ENCODE peak calls at places on chromosome 1, in eight cellular contexts. S is MM.1S, R is fibroblast of lung, P is K562, O is IMR-90, Z is neural progenitor cell, A is astrocyte, M is osteoblast. Y is an unnamed sample.

GRCh38 chr1:184060316-184060715 is 8.8 kb downstream of the TSEN15 start:
- DNase-seq in S (no peak), P (no peak), O (peak; percentile 72), Z (no peak), A (peak; percentile 41), M (no peak), R (peak; percentile 57), Y (no peak)

GRCh38 chr1:174996474-174996873 is 3.3 kb upstream of the CACYBP start:
- DNase-seq in S (no peak), M (no peak), R (peak; percentile 64), P (peak; percentile 30), A (peak; percentile 51), Z (no peak), O (peak; percentile 49), Y (peak; percentile 45)

GRCh38 chr1:101238041-101238515 is 1.3 kb downstream of the S1PR1 start:
- DNase-seq in A (no peak), P (no peak), M (no peak), S (no peak), O (no peak), R (no peak), Z (peak; percentile 62), Y (no peak)

GRCh38 chr1:200866521-200866920 is 6.3 kb upstream of the GPR25 start:
- DNase-seq in S (peak; percentile 98), Z (no peak), R (peak; percentile 23), A (peak; percentile 17), P (no peak), O (peak; percentile 47), M (peak; percentile 75), Y (no peak)

GRCh38 chr1:33388989-33389771 is 41.7 kb downstream of the PHC2 start:
- DNase-seq in Z (no peak), O (peak; percentile 58), R (peak; percentile 72), M (peak; percentile 68), S (no peak), A (peak; percentile 68), P (no peak), Y (no peak)

GRCh38 chr1:107623431-107623830 is 341.5 kb downstream of the VAV3 start:
- DNase-seq in S (no peak), Z (no peak), R (no peak), A (no peak), O (no peak), P (no peak), M (no peak), Y (no peak)

GRCh38 chr1:44660176-44660575 is 14.1 kb downstream of the TMEM53 start:
- DNase-seq in A (no peak), P (no peak), O (no peak), Z (no peak), R (no peak), S (no peak), M (peak; percentile 62), Y (no peak)

GRCh38 chr1:233730809-233731208 is 116.9 kb downstream of the KCNK1 start:
- DNase-seq in R (no peak), Z (peak; percentile 32), P (peak; percentile 47), S (no peak), M (no peak), O (no peak), A (no peak), Y (no peak)

GRCh38 chr1:235999259-235999925 is 65.5 kb downstream of the NID1 start:
- DNase-seq in O (peak; percentile 99), R (peak; percentile 98), M (peak; percentile 89), S (no peak), Z (no peak), A (peak; percentile 98), P (peak; percentile 19), Y (peak; percentile 97)

GRCh38 chr1:9201421-9202239 is 32.9 kb upstream of the H6PD start:
- DNase-seq in A (peak; percentile 72), M (peak; percentile 83), R (peak; percentile 74), P (no peak), O (peak; percentile 86), S (no peak), Z (peak; percentile 61), Y (peak; percentile 41)

GRCh38 chr1:219460561-219461511 is 152.1 kb downstream of the ZC3H11B start:
- DNase-seq in S (no peak), M (no peak), Z (no peak), O (peak; percentile 63), A (peak; percentile 9), P (no peak), R (peak; percentile 27), Y (peak; percentile 63)

GRCh38 chr1:174053826-174054225 is 31.7 kb upstream of the RC3H1 start:
- DNase-seq in A (no peak), Z (no peak), S (no peak), O (no peak), R (no peak), M (no peak), P (no peak), Y (no peak)

DNA sequence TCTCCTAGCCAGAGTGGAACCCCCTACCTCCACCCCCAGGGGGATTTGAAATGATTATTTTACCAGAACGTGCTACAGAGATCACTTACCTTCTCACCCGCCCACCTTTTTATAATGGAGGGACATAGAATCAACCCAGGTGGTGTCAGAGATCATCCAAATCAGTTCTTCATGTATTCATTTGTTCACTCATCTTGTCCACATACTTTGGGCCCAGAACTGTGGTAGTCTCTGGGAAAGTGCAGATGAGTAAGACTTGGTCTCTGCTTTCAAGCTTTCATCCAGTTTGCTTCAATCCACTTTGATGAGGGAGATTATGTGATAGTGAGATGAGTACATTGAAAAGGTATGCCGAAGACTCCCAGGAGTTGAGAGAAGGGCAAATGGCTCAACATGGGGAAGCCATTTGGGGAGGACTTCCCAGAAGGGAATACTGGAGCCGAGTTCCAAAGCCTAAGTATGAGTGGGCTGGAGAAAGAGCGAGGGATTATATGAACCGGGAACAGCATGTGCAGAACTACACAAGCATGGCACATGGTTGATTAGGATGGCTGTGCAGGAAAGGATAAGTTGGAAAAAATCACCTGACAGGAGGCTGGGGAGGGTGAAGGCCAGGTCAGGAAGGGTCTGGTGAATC is 1.9 kb downstream of the FGGY start:
- DNase-seq in P (no peak), Z (no peak), O (peak; percentile 62), R (peak; percentile 75), S (no peak), M (peak; percentile 70), A (peak; percentile 66), Y (peak; percentile 24)
- H3K4me2 ChIP-seq in P (no peak overlapping the region), Z (no peak overlapping the region), O (no peak overlapping the region), R (no peak overlapping the region), S (no peak overlapping the region), M (no peak overlapping the region), A (no peak overlapping the region), Y (no peak overlapping the region)

DNA sequence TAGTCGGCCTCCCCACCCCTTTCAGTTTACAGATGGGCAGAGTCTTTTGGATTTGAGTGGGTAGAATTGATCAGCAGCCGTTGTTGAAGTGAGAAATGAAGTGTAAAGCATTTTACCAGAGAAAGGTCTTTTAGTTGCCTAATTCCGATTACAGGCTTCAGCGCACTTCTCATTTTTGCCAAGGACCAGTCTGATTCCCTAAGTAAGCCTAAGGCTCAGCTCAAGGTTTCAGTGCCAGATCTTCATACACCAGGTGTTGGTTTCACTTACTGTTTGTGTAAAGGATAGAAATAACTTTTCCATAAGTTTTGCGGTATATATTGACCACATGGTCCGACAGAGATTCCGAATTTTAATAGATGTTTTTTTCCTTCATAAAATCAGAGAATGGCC is 83.9 kb upstream of the BMP8A start:
- DNase-seq in M (no peak), S (peak; percentile 62), O (no peak), A (no peak), Z (peak; percentile 66), P (no peak), R (peak; percentile 41), Y (no peak)
- H3K4me3 ChIP-seq in M (no peak overlapping the region), S (peak overlapping the region; percentile 60), O (no peak overlapping the region), A (peak overlapping the region; percentile 66), Z (peak overlapping the region; percentile 90), P (peak overlapping the region; percentile 81), R (peak overlapping the region; percentile 9), Y (peak overlapping the region; percentile 71)

DNA sequence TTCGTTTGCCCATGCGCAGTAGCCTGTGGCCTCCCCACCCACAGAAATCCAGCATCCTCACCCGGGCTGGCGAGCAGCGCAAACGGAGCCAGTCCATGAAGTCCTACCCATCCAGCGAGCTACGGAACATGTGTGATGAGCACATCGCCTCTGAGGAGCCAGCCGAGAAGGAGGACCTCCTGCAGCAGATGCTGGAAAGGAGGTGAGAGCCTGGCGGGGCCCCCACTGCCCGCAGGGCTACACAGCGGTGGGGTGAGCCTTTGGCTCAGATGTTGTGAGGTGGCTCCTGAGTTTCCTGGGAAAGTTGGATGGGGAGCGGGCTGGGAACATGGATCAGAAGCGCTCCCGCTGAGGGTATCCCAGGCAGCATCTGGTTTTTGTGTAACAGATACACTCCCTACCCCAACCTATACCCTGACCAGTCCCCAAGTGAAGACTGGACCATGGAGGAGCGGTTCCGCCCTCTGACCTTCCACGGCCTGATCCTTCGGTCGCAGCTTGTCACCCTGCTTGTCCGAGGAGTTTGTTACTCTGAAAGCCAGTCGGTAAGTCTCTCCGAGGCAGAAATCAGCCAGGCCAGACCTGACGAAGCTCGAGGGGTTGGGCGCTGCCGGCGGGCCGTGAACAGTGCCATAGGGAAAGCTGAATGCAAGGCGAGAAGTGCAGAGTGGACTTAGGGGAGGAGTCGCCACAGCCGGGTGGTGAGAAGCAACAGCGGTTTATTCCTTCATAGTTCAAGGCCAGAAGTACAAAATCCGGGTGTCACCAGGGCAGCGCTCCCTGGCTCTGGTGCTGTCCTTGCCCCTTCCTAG is 10.4 kb downstream of the NPPA start:
- DNase-seq in Z (no peak), P (no peak), O (no peak), M (peak; percentile 76), A (no peak), S (no peak), R (no peak), Y (no peak)
- H3K4me2 ChIP-seq in Z (no peak overlapping the region), P (no peak overlapping the region), O (no peak overlapping the region), M (no peak overlapping the region), A (no peak overlapping the region), S (no peak overlapping the region), R (no peak overlapping the region), Y (no peak overlapping the region)

GRCh38 chr1:84996846-84997666 is at the start of gene MCOLN2:
- DNase-seq in Z (peak; percentile 86), M (peak; percentile 73), P (peak; percentile 52), R (peak; percentile 7), A (no peak), O (peak; percentile 1), S (peak; percentile 8), Y (peak; percentile 37)

GRCh38 chr1:85001742-85002141 is 4.8 kb upstream of the MCOLN2 start:
- DNase-seq in S (no peak), O (no peak), Z (no peak), A (no peak), R (no peak), M (no peak), P (no peak), Y (no peak)

GRCh38 chr1:84997667-84998600 is 1.0 kb upstream of the MCOLN2 start:
- DNase-seq in S (no peak), O (peak; percentile 1), R (peak; percentile 14), M (peak; percentile 90), Z (peak; percentile 64), P (no peak), A (peak; percentile 14), Y (peak; percentile 14)

GRCh38 chr1:84995484-84996334 is 1.2 kb downstream of the MCOLN2 start:
- DNase-seq in S (peak; percentile 37), Z (no peak), A (no peak), O (no peak), P (no peak), M (no peak), R (no peak), Y (no peak)

DNA sequence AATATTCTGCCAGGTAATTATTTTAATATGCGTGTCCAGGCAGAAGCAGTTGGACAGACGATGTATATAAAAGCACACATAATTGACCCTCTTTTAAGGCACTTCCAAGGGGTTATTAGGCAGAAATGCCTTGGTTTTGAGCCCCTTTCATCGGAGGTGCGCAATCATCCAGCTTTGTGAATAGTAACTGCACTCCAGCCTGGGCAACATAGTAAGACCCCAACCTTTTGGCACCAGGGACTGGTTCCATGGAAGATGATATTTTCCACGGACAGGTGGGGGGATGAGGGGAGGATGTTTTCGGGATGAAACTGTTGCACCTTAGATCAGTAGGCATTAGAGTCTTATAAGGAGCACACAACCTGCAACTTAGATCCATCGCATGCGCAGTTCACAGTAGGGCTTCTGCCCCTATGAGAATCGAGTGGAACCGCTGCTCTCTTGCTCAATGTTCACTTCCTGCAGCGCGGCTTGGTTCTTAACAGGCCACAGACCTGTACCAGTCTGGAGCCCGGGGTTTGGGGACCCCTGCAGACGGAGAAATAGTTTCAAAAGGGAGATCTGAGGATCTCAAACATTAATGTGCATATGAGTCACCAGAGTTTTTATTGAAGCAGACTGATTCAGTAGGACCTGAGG is 1.8 kb upstream of the MCOLN2 start:
- DNase-seq in A (no peak), O (peak; percentile 10), M (peak; percentile 47), P (no peak), Z (peak; percentile 37), R (peak; percentile 12), S (no peak), Y (no peak)
- H3K4me3 ChIP-seq in A (peak overlapping the region; percentile 54), O (no peak overlapping the region), M (peak overlapping the region; percentile 69), P (no peak overlapping the region), Z (peak overlapping the region; percentile 66), R (no peak overlapping the region), S (no peak overlapping the region), Y (no peak overlapping the region)